ENCODE peak calls at places on chromosomes 4 and X, in six cellular contexts. T, Q, B, P, F and M are unnamed samples.

GRCh38 chrX:18012974-18013373 is 151.9 kb upstream of the RAI2 start:
- DNase-seq in T (no peak), Q (no peak), B (no peak), P (no peak), F (no peak), M (no peak)

GRCh38 chr4:68368566-68369473 is 18.9 kb upstream of the YTHDC1 start:
- DNase-seq in T (peak), Q (no peak), B (no peak), P (no peak), F (no peak), M (no peak)

GRCh38 chrX:46125139-46125538 is 420.1 kb downstream of the ZNF674 start:
- DNase-seq in T (no peak), Q (no peak), B (no peak), P (no peak), F (no peak), M (peak)

GRCh38 chr4:163536101-163536500 is 41.6 kb downstream of the TMA16 start:
- DNase-seq in T (no peak), Q (no peak), B (no peak), P (no peak), F (no peak), M (no peak)

GRCh38 chr4:145099653-145100052 is 1.5 kb downstream of the ABCE1 start:
- DNase-seq in T (peak), Q (no peak), B (no peak), P (no peak), F (no peak), M (peak)

GRCh38 chrX:19864736-19865135 is 22.7 kb downstream of the SH3KBP1 start:
- DNase-seq in T (no peak), Q (no peak), B (no peak), P (no peak), F (no peak), M (no peak)

GRCh38 chrX:43882294-43882681 is at the start of gene MAOB:
- DNase-seq in T (no peak), Q (peak), B (no peak), P (no peak), F (no peak), M (peak)

GRCh38 chrX:140815868-140816267 is 106.3 kb downstream of the LINC00632 start:
- DNase-seq in T (peak), Q (no peak), B (no peak), P (no peak), F (peak), M (peak)

GRCh38 chrX:150569155-150569477 is 695 bp downstream of the MTM1 start:
- DNase-seq in T (peak), Q (peak), B (no peak), P (no peak), F (no peak), M (peak)

GRCh38 chr4:65868096-65868824 is 198.0 kb upstream of the EPHA5 start:
- DNase-seq in T (peak), Q (no peak), B (no peak), P (no peak), F (no peak), M (no peak)

GRCh38 chr4:175290401-175290800 is 372.2 kb downstream of the ADAM29 start:
- DNase-seq in T (peak), Q (no peak), B (no peak), P (no peak), F (peak), M (peak)

GRCh38 chr4:7108660-7109059 is 40.8 kb upstream of the GRPEL1 start:
- DNase-seq in T (no peak), Q (peak), B (no peak), P (no peak), F (no peak), M (no peak)

GRCh38 chr4:159396151-159396550 is 293.3 kb downstream of the RAPGEF2 start:
- DNase-seq in T (no peak), Q (no peak), B (no peak), P (no peak), F (no peak), M (no peak)

GRCh38 chrX:68462653-68463052 is 29.4 kb upstream of the OPHN1 start:
- DNase-seq in T (peak), Q (no peak), B (no peak), P (no peak), F (peak), M (peak)